ENCODE peak calls at places on chromosomes 16 and 17, in four cellular contexts. S is right atrium auricular region; M is CD8-positive, alpha-beta memory T cell; A is heart right ventricle. W is an unnamed sample.
A peak's percentile ranks its signal among the peaks of the same experiment; 100 is the strongest.

GRCh38 chr17:79026345-79027273 is 2.6 kb downstream of the C1QTNF1 start:
- DNase-seq in A (no peak), S (no peak), M (no peak), W (peak; percentile 75)

GRCh38 chr16:12119562-12119961 is 143.0 kb downstream of the SNX29 start:
- DNase-seq in A (peak; percentile 29), M (no peak), S (no peak), W (no peak)

GRCh38 chr16:29820271-29820701 is at the start of gene MVP:
- DNase-seq in M (peak; percentile 37), S (peak; percentile 82), A (peak; percentile 62), W (peak; percentile 75)

GRCh38 chr17:66423436-66423922 is 121.1 kb downstream of the PRKCA start:
- DNase-seq in A (no peak), S (no peak), M (no peak), W (no peak)

GRCh38 chr17:17061516-17061915 is 19.3 kb downstream of the MPRIP start:
- DNase-seq in M (no peak), A (no peak), S (no peak), W (no peak)

GRCh38 chr16:2535644-2536021 is 2.2 kb upstream of the PDPK1 start:
- DNase-seq in M (no peak), S (no peak), A (no peak), W (no peak)

GRCh38 chr17:9290226-9290613 is 268.9 kb downstream of the NTN1 start:
- DNase-seq in A (no peak), S (no peak), M (no peak), W (no peak)

GRCh38 chr17:16378631-16379282 is 2.1 kb upstream of the UBB start:
- DNase-seq in S (no peak), A (no peak), M (no peak), W (no peak)

GRCh38 chr17:44557653-44558285 is 485 bp downstream of the FZD2 start:
- DNase-seq in A (peak; percentile 13), M (no peak), S (no peak), W (peak; percentile 32)

GRCh38 chr17:16448490-16448889 is 33.1 kb downstream of the TRPV2 start:
- DNase-seq in A (no peak), M (no peak), S (no peak), W (no peak)

GRCh38 chr17:14595656-14596055 is 294.8 kb downstream of the HS3ST3B1 start:
- DNase-seq in M (no peak), A (no peak), S (no peak), W (no peak)

GRCh38 chr17:42507671-42508070 is 28.4 kb upstream of the NAGLU start:
- DNase-seq in M (no peak), S (no peak), A (no peak), W (no peak)

GRCh38 chr16:72042157-72042660 is 12.1 kb upstream of the HP start:
- DNase-seq in S (no peak), A (no peak), M (no peak), W (no peak)

GRCh38 chr17:78753316-78754250 is 28.5 kb downstream of the CYTH1 start:
- DNase-seq in A (no peak), M (no peak), S (no peak), W (no peak)

GRCh38 chr17:35167666-35168065 is 20.0 kb downstream of the UNC45B start:
- DNase-seq in S (no peak), M (no peak), A (no peak), W (no peak)

GRCh38 chr16:85908444-85908843 is 9.5 kb downstream of the IRF8 start:
- DNase-seq in S (no peak), M (no peak), A (no peak), W (no peak)

GRCh38 chr16:27232061-27232841 is 28.9 kb downstream of the KDM8 start:
- DNase-seq in A (no peak), S (no peak), M (no peak), W (no peak)

DNA sequence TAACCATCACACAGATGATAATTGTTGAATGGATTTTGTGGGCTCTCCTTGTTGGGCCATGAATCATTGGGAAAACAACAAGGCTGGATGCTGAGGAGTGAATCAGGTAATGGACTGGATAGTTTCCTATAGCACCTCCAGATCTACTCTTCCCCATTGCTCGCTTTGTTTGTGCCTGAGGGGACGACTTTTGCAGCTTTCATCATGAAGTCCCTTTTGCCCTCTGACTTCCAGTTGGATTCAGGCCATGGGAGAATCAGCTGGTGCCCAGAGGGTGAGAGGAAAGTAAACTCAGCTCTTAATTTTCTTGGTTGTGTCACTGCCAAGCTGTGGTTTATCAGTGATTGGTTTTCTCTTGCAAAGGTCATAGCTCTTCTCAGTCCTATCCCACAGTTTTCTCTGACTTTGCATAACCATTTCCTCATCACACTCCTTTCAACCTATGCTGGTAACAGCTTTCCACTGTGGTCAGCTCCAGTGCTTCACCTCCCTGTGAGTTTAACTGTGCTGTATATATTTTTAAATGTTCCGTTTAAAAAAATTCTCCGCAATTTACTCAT is 200.0 kb downstream of the KCNJ2 start:
- DNase-seq in S (no peak), M (no peak), A (no peak), W (no peak)
- H3K4me1 ChIP-seq in S (no peaks in the 10 kb centered on the region), M (no peaks in the 10 kb centered on the region), A (no peaks in the 10 kb centered on the region), W (no peaks in the 10 kb centered on the region)

DNA sequence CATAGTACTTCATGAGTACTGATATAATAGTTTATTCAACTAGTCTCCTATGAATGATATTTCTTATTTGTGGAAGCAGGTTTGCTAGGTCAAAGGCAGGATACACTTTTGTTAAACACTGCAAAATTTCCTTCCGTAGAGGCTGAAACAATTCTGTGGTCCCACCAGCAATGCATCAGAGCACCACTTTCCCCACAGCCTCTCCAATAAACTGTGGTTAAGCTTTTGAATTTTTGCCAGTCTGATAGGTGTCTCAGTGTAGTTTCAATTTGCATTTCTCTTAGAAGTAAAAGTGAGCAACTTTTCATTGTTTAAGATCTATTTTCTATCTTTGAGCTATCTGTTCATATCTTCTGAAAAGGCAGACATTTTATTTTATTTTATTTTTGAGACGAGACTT is 36.4 kb upstream of the CORO6 start:
- DNase-seq in A (no peak), S (no peak), M (no peak), W (no peak)
- H3K36me3 ChIP-seq in A (peaks cover 10% of the 10 kb centered on the region), S (peaks cover 21% of the 10 kb centered on the region), M (peaks cover 19% of the 10 kb centered on the region), W (peaks cover 8% of the 10 kb centered on the region)

GRCh38 chr16:62927122-62927521 is 890.9 kb upstream of the CDH8 start:
- DNase-seq in S (no peak), M (no peak), A (no peak), W (no peak)
- H3K9me3 ChIP-seq in S (no peaks in the 10 kb centered on the region), M (no peaks in the 10 kb centered on the region), A (no peaks in the 10 kb centered on the region), W (no peaks in the 10 kb centered on the region)

GRCh38 chr17:29112780-29113295 is 67.4 kb downstream of the MYO18A start:
- DNase-seq in S (peak; percentile 76), M (no peak), A (peak; percentile 61), W (no peak)
- H3K4me1 ChIP-seq in S (peaks cover 46% of the 10 kb centered on the region), M (no peaks in the 10 kb centered on the region), A (peaks cover 50% of the 10 kb centered on the region), W (peaks cover 13% of the 10 kb centered on the region)

DNA sequence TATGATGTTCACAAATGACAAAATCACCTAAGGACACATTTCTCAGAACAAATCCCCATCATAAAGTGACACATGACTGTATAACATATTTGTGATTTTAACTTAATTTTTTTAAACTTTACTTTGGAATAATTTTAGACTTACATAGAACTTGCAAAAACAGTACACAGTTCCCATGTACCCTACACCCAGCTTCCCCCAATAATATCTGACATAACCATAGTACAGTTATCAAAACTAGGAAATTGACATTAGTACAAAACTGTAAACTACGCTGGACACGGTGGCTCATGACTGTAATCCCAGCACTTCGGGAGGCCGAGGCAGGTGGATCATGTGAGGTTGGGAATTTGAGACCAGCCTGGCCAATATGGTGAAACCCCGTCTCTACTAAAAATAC is 24.8 kb downstream of the CDC27 start:
- DNase-seq in S (no peak), M (no peak), A (no peak), W (no peak)
- H3K36me3 ChIP-seq in S (peaks cover 39% of the 10 kb centered on the region), M (peaks cover 26% of the 10 kb centered on the region), A (peaks cover 26% of the 10 kb centered on the region), W (peaks cover 36% of the 10 kb centered on the region)

DNA sequence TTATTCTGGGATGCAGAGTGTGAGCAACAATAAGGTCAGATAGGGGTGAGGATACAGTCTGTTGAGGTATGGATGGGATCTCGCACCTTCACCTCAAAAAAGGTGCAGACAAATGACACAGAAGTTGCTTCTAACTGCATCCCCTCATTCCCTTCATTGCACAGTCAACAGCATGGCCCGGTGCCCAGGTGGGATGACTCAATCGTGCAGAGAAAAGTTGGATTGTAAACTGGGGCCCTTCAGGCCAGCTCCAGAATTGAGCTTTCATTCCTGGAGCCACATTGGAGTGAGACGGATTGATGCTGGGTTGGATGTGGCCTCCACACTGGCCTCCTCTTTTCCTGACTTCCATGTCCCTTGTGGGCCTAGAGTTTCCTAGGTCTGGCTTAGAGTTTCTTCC is 977.4 kb downstream of the KCNJ18 start:
- DNase-seq in A (no peak), S (no peak), M (no peak), W (no peak)
- H3K9me3 ChIP-seq in A (no peaks in the 10 kb centered on the region), S (no peaks in the 10 kb centered on the region), M (no peaks in the 10 kb centered on the region), W (no peaks in the 10 kb centered on the region)

GRCh38 chr17:49018673-49019215 is 21.6 kb downstream of the IGF2BP1 start:
- DNase-seq in S (no peak), A (no peak), M (no peak), W (no peak)
- H3K4me1 ChIP-seq in S (peaks cover 9% of the 10 kb centered on the region), A (no peaks in the 10 kb centered on the region), M (no peaks in the 10 kb centered on the region), W (no peaks in the 10 kb centered on the region)

GRCh38 chr16:17527538-17527937 is 56.8 kb upstream of the XYLT1 start:
- DNase-seq in M (no peak), S (no peak), A (no peak), W (no peak)

GRCh38 chr16:17532338-17532995 is 61.7 kb upstream of the XYLT1 start:
- DNase-seq in M (no peak), A (no peak), S (no peak), W (no peak)

GRCh38 chr16:17526956-17527355 is 56.2 kb upstream of the XYLT1 start:
- DNase-seq in A (no peak), M (no peak), S (no peak), W (no peak)

GRCh38 chr16:17529982-17530760 is 59.4 kb upstream of the XYLT1 start:
- DNase-seq in M (peak; percentile 1), S (no peak), A (no peak), W (no peak)
- H3K36me3 ChIP-seq in M (no peaks in the 10 kb centered on the region), S (no peaks in the 10 kb centered on the region), A (no peaks in the 10 kb centered on the region), W (no peaks in the 10 kb centered on the region)